ENCODE peak calls at places on chromosomes 5 and 9, in ten cellular contexts. One of them, this sample, is unnamed.

GRCh38 chr5:79938468-79938867 is 52.6 kb downstream of the MTX3 start:
- DNase-seq in natural killer cell: no peak
- DNase-seq in upper lobe of right lung: no peak
- DNase-seq in left ventricle myocardium inferior: no peak
- DNase-seq in bronchial epithelial cell: peak
- DNase-seq in cardiac fibroblast: no peak
- DNase-seq in CD8-positive, alpha-beta T cell: no peak
- DNase-seq in adrenal gland: no peak
- DNase-seq in HCT116: no peak
- DNase-seq in Calu3: no peak
- DNase-seq in this sample: no peak

GRCh38 chr5:171520300-171521170 is 101.1 kb downstream of the FGF18 start:
- DNase-seq in natural killer cell: no peak
- DNase-seq in upper lobe of right lung: no peak
- DNase-seq in left ventricle myocardium inferior: peak
- DNase-seq in bronchial epithelial cell: no peak
- DNase-seq in cardiac fibroblast: peak
- DNase-seq in CD8-positive, alpha-beta T cell: no peak
- DNase-seq in adrenal gland: no peak
- DNase-seq in HCT116: no peak
- DNase-seq in Calu3: peak
- DNase-seq in this sample: no peak

GRCh38 chr9:118418887-118419620 is 714.9 kb downstream of the TLR4 start:
- DNase-seq in natural killer cell: no peak
- DNase-seq in upper lobe of right lung: no peak
- DNase-seq in left ventricle myocardium inferior: no peak
- DNase-seq in bronchial epithelial cell: peak
- DNase-seq in cardiac fibroblast: no peak
- DNase-seq in CD8-positive, alpha-beta T cell: no peak
- DNase-seq in adrenal gland: no peak
- DNase-seq in HCT116: no peak
- DNase-seq in Calu3: no peak
- DNase-seq in this sample: no peak

GRCh38 chr5:131548190-131548589 is 86.8 kb downstream of the RAPGEF6 start:
- DNase-seq in natural killer cell: no peak
- DNase-seq in upper lobe of right lung: no peak
- DNase-seq in left ventricle myocardium inferior: no peak
- DNase-seq in bronchial epithelial cell: no peak
- DNase-seq in cardiac fibroblast: no peak
- DNase-seq in CD8-positive, alpha-beta T cell: no peak
- DNase-seq in adrenal gland: no peak
- DNase-seq in HCT116: no peak
- DNase-seq in Calu3: no peak
- DNase-seq in this sample: no peak

GRCh38 chr5:177507165-177507564 is 2.5 kb downstream of the DOK3 start:
- DNase-seq in natural killer cell: no peak
- DNase-seq in upper lobe of right lung: no peak
- DNase-seq in left ventricle myocardium inferior: no peak
- DNase-seq in bronchial epithelial cell: no peak
- DNase-seq in cardiac fibroblast: peak
- DNase-seq in CD8-positive, alpha-beta T cell: no peak
- DNase-seq in adrenal gland: no peak
- DNase-seq in HCT116: no peak
- DNase-seq in Calu3: no peak
- DNase-seq in this sample: no peak

GRCh38 chr9:96654450-96655197 is 493 bp downstream of the PRXL2C start:
- DNase-seq in natural killer cell: peak
- DNase-seq in upper lobe of right lung: peak
- DNase-seq in left ventricle myocardium inferior: peak
- DNase-seq in bronchial epithelial cell: peak
- DNase-seq in cardiac fibroblast: peak
- DNase-seq in CD8-positive, alpha-beta T cell: peak
- DNase-seq in adrenal gland: peak
- DNase-seq in HCT116: peak
- DNase-seq in Calu3: peak
- DNase-seq in this sample: peak

GRCh38 chr9:6467006-6467625 is 54.1 kb downstream of the UHRF2 start:
- DNase-seq in natural killer cell: no peak
- DNase-seq in upper lobe of right lung: no peak
- DNase-seq in left ventricle myocardium inferior: no peak
- DNase-seq in bronchial epithelial cell: peak
- DNase-seq in cardiac fibroblast: peak
- DNase-seq in CD8-positive, alpha-beta T cell: no peak
- DNase-seq in adrenal gland: no peak
- DNase-seq in HCT116: no peak
- DNase-seq in Calu3: no peak
- DNase-seq in this sample: no peak

GRCh38 chr9:88852794-88853193 is 138.5 kb upstream of the S1PR3 start:
- DNase-seq in natural killer cell: no peak
- DNase-seq in upper lobe of right lung: no peak
- DNase-seq in left ventricle myocardium inferior: peak
- DNase-seq in bronchial epithelial cell: peak
- DNase-seq in cardiac fibroblast: peak
- DNase-seq in CD8-positive, alpha-beta T cell: no peak
- DNase-seq in adrenal gland: no peak
- DNase-seq in HCT116: peak
- DNase-seq in Calu3: no peak
- DNase-seq in this sample: no peak

GRCh38 chr5:71738962-71739361 is 19.9 kb downstream of the CARTPT start:
- DNase-seq in natural killer cell: no peak
- DNase-seq in upper lobe of right lung: no peak
- DNase-seq in left ventricle myocardium inferior: no peak
- DNase-seq in bronchial epithelial cell: no peak
- DNase-seq in cardiac fibroblast: no peak
- DNase-seq in CD8-positive, alpha-beta T cell: no peak
- DNase-seq in adrenal gland: no peak
- DNase-seq in HCT116: no peak
- DNase-seq in Calu3: no peak
- DNase-seq in this sample: no peak

GRCh38 chr5:180070726-180071417 is 687 bp downstream of the RNF130 start:
- DNase-seq in natural killer cell: no peak
- DNase-seq in upper lobe of right lung: no peak
- DNase-seq in left ventricle myocardium inferior: peak
- DNase-seq in bronchial epithelial cell: peak
- DNase-seq in cardiac fibroblast: peak
- DNase-seq in CD8-positive, alpha-beta T cell: no peak
- DNase-seq in adrenal gland: peak
- DNase-seq in HCT116: no peak
- DNase-seq in Calu3: peak
- DNase-seq in this sample: peak

GRCh38 chr5:173761182-173761521 is 127.0 kb upstream of the CPEB4 start:
- DNase-seq in natural killer cell: no peak
- DNase-seq in upper lobe of right lung: no peak
- DNase-seq in left ventricle myocardium inferior: no peak
- DNase-seq in bronchial epithelial cell: no peak
- DNase-seq in cardiac fibroblast: no peak
- DNase-seq in CD8-positive, alpha-beta T cell: no peak
- DNase-seq in adrenal gland: no peak
- DNase-seq in HCT116: no peak
- DNase-seq in Calu3: no peak
- DNase-seq in this sample: no peak

GRCh38 chr5:54261596-54261995 is 48.8 kb downstream of the ARL15 start:
- DNase-seq in natural killer cell: no peak
- DNase-seq in upper lobe of right lung: no peak
- DNase-seq in left ventricle myocardium inferior: no peak
- DNase-seq in bronchial epithelial cell: no peak
- DNase-seq in cardiac fibroblast: no peak
- DNase-seq in CD8-positive, alpha-beta T cell: no peak
- DNase-seq in adrenal gland: no peak
- DNase-seq in HCT116: no peak
- DNase-seq in Calu3: no peak
- DNase-seq in this sample: no peak

GRCh38 chr5:138022912-138023311 is 10.0 kb downstream of the FAM13B start:
- DNase-seq in natural killer cell: no peak
- DNase-seq in upper lobe of right lung: no peak
- DNase-seq in left ventricle myocardium inferior: no peak
- DNase-seq in bronchial epithelial cell: no peak
- DNase-seq in cardiac fibroblast: no peak
- DNase-seq in CD8-positive, alpha-beta T cell: no peak
- DNase-seq in adrenal gland: no peak
- DNase-seq in HCT116: no peak
- DNase-seq in Calu3: no peak
- DNase-seq in this sample: no peak

GRCh38 chr9:134054891-134055811 is 12.7 kb downstream of the BRD3 start:
- DNase-seq in natural killer cell: no peak
- DNase-seq in upper lobe of right lung: peak
- DNase-seq in left ventricle myocardium inferior: peak
- DNase-seq in bronchial epithelial cell: no peak
- DNase-seq in cardiac fibroblast: no peak
- DNase-seq in CD8-positive, alpha-beta T cell: no peak
- DNase-seq in adrenal gland: peak
- DNase-seq in HCT116: no peak
- DNase-seq in Calu3: no peak
- DNase-seq in this sample: peak

GRCh38 chr5:32536246-32536645 is 49.1 kb upstream of the SUB1 start:
- DNase-seq in natural killer cell: no peak
- DNase-seq in upper lobe of right lung: no peak
- DNase-seq in left ventricle myocardium inferior: no peak
- DNase-seq in bronchial epithelial cell: no peak
- DNase-seq in cardiac fibroblast: no peak
- DNase-seq in CD8-positive, alpha-beta T cell: no peak
- DNase-seq in adrenal gland: no peak
- DNase-seq in HCT116: no peak
- DNase-seq in Calu3: no peak
- DNase-seq in this sample: no peak

GRCh38 chr5:66933066-66933465 is 263.5 kb downstream of the CD180 start:
- DNase-seq in natural killer cell: no peak
- DNase-seq in upper lobe of right lung: no peak
- DNase-seq in left ventricle myocardium inferior: no peak
- DNase-seq in bronchial epithelial cell: peak
- DNase-seq in cardiac fibroblast: peak
- DNase-seq in CD8-positive, alpha-beta T cell: no peak
- DNase-seq in adrenal gland: no peak
- DNase-seq in HCT116: no peak
- DNase-seq in Calu3: no peak
- DNase-seq in this sample: no peak
- TF ChIP-seq CTCF in natural killer cell: no peak
- TF ChIP-seq CTCF in upper lobe of right lung: no peak
- TF ChIP-seq CTCF in left ventricle myocardium inferior: no peak
- TF ChIP-seq CTCF in bronchial epithelial cell: no peak
- TF ChIP-seq CTCF in cardiac fibroblast: no peak
- TF ChIP-seq CTCF in CD8-positive, alpha-beta T cell: no peak
- TF ChIP-seq CTCF in adrenal gland: no peak
- TF ChIP-seq CTCF in HCT116: no peak
- TF ChIP-seq CTCF in Calu3: no peak
- TF ChIP-seq CTCF in this sample: no peak

GRCh38 chr9:35829764-35830096 is 702 bp downstream of the TMEM8B start:
- DNase-seq in natural killer cell: no peak
- DNase-seq in upper lobe of right lung: no peak
- DNase-seq in left ventricle myocardium inferior: no peak
- DNase-seq in bronchial epithelial cell: no peak
- DNase-seq in cardiac fibroblast: no peak
- DNase-seq in CD8-positive, alpha-beta T cell: no peak
- DNase-seq in adrenal gland: no peak
- DNase-seq in HCT116: no peak
- DNase-seq in Calu3: no peak
- DNase-seq in this sample: no peak
- TF ChIP-seq CTCF in natural killer cell: no peak
- TF ChIP-seq CTCF in upper lobe of right lung: no peak
- TF ChIP-seq CTCF in left ventricle myocardium inferior: no peak
- TF ChIP-seq CTCF in bronchial epithelial cell: no peak
- TF ChIP-seq CTCF in cardiac fibroblast: no peak
- TF ChIP-seq CTCF in CD8-positive, alpha-beta T cell: no peak
- TF ChIP-seq CTCF in adrenal gland: no peak
- TF ChIP-seq CTCF in HCT116: no peak
- TF ChIP-seq CTCF in Calu3: no peak
- TF ChIP-seq CTCF in this sample: no peak

DNA sequence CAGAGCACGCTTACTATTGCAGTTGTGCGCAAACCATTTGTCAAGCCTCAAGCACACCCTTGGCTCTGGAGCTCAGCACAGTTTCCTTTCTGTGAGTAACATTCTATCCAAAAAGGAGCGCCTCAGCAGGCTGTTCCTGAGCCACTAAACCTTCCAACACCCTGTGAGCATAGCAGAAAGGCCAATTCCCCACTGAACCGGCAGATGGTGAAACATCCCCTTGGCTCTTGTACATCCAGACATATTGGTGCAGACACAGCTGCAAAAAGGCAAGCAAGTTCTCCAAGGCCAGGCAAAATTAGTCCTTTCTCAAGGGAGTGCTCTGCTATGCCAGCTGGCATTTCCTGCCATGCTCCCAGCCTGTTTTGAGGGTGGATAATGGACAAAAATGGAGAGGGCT is 44.1 kb upstream of the CEMIP2 start:
- DNase-seq in natural killer cell: no peak
- DNase-seq in upper lobe of right lung: no peak
- DNase-seq in left ventricle myocardium inferior: peak
- DNase-seq in bronchial epithelial cell: no peak
- DNase-seq in cardiac fibroblast: peak
- DNase-seq in CD8-positive, alpha-beta T cell: no peak
- DNase-seq in adrenal gland: no peak
- DNase-seq in HCT116: no peak
- DNase-seq in Calu3: no peak
- DNase-seq in this sample: peak
- TF ChIP-seq CTCF in natural killer cell: no peak
- TF ChIP-seq CTCF in upper lobe of right lung: no peak
- TF ChIP-seq CTCF in left ventricle myocardium inferior: no peak
- TF ChIP-seq CTCF in bronchial epithelial cell: no peak
- TF ChIP-seq CTCF in cardiac fibroblast: peak
- TF ChIP-seq CTCF in CD8-positive, alpha-beta T cell: no peak
- TF ChIP-seq CTCF in adrenal gland: no peak
- TF ChIP-seq CTCF in HCT116: no peak
- TF ChIP-seq CTCF in Calu3: no peak
- TF ChIP-seq CTCF in this sample: peak

GRCh38 chr5:36151434-36152323 is at the start of the genes LMBRD2 and SKP2:
- DNase-seq in natural killer cell: peak
- DNase-seq in upper lobe of right lung: peak
- DNase-seq in left ventricle myocardium inferior: peak
- DNase-seq in bronchial epithelial cell: peak
- DNase-seq in cardiac fibroblast: peak
- DNase-seq in CD8-positive, alpha-beta T cell: peak
- DNase-seq in adrenal gland: peak
- DNase-seq in HCT116: peak
- DNase-seq in Calu3: peak
- DNase-seq in this sample: peak

GRCh38 chr5:36152324-36153298 is 700 bp downstream of the SKP2 start:
- DNase-seq in natural killer cell: no peak
- DNase-seq in upper lobe of right lung: no peak
- DNase-seq in left ventricle myocardium inferior: no peak
- DNase-seq in bronchial epithelial cell: peak
- DNase-seq in cardiac fibroblast: peak
- DNase-seq in CD8-positive, alpha-beta T cell: no peak
- DNase-seq in adrenal gland: peak
- DNase-seq in HCT116: no peak
- DNase-seq in Calu3: no peak
- DNase-seq in this sample: no peak

GRCh38 chr5:36153299-36153677 is 1.4 kb downstream of the SKP2 start:
- DNase-seq in natural killer cell: no peak
- DNase-seq in upper lobe of right lung: no peak
- DNase-seq in left ventricle myocardium inferior: no peak
- DNase-seq in bronchial epithelial cell: no peak
- DNase-seq in cardiac fibroblast: no peak
- DNase-seq in CD8-positive, alpha-beta T cell: no peak
- DNase-seq in adrenal gland: no peak
- DNase-seq in HCT116: no peak
- DNase-seq in Calu3: no peak
- DNase-seq in this sample: no peak

GRCh38 chr5:36153727-36154126 is 1.8 kb downstream of the SKP2 start:
- DNase-seq in natural killer cell: no peak
- DNase-seq in upper lobe of right lung: no peak
- DNase-seq in left ventricle myocardium inferior: no peak
- DNase-seq in bronchial epithelial cell: no peak
- DNase-seq in cardiac fibroblast: no peak
- DNase-seq in CD8-positive, alpha-beta T cell: no peak
- DNase-seq in adrenal gland: no peak
- DNase-seq in HCT116: no peak
- DNase-seq in Calu3: no peak
- DNase-seq in this sample: no peak

GRCh38 chr5:36150676-36151433 is 832 bp downstream of the LMBRD2 start:
- DNase-seq in natural killer cell: peak
- DNase-seq in upper lobe of right lung: no peak
- DNase-seq in left ventricle myocardium inferior: no peak
- DNase-seq in bronchial epithelial cell: peak
- DNase-seq in cardiac fibroblast: peak
- DNase-seq in CD8-positive, alpha-beta T cell: peak
- DNase-seq in adrenal gland: peak
- DNase-seq in HCT116: peak
- DNase-seq in Calu3: peak
- DNase-seq in this sample: peak
- TF ChIP-seq CTCF in natural killer cell: no peak
- TF ChIP-seq CTCF in upper lobe of right lung: no peak
- TF ChIP-seq CTCF in left ventricle myocardium inferior: no peak
- TF ChIP-seq CTCF in bronchial epithelial cell: no peak
- TF ChIP-seq CTCF in cardiac fibroblast: no peak
- TF ChIP-seq CTCF in CD8-positive, alpha-beta T cell: no peak
- TF ChIP-seq CTCF in adrenal gland: no peak
- TF ChIP-seq CTCF in HCT116: no peak
- TF ChIP-seq CTCF in Calu3: no peak
- TF ChIP-seq CTCF in this sample: no peak